ENCODE peak calls at places on chromosome 12, in seven cellular contexts. One of them, this sample, is unnamed.

GRCh38 chr12:132948146-132949066 is 7.7 kb downstream of the ZNF605 start:
- DNase-seq in GM23338: no peak
- DNase-seq in GM04504: no peak
- DNase-seq in heart right ventricle: no peak
- DNase-seq in iPS-NIHi11: no peak
- DNase-seq in GM23248: no peak
- DNase-seq in head of caudate nucleus: no peak
- DNase-seq in this sample: no peak

GRCh38 chr12:93497456-93497855 is 30.1 kb downstream of the MRPL42 start:
- DNase-seq in GM23248: no peak
- DNase-seq in head of caudate nucleus: no peak
- DNase-seq in iPS-NIHi11: no peak
- DNase-seq in heart right ventricle: no peak
- DNase-seq in GM04504: no peak
- DNase-seq in GM23338: no peak
- DNase-seq in this sample: no peak

GRCh38 chr12:8637244-8637643 is 24.6 kb upstream of the AICDA start:
- DNase-seq in GM23338: no peak
- DNase-seq in GM23248: no peak
- DNase-seq in heart right ventricle: no peak
- DNase-seq in GM04504: no peak
- DNase-seq in head of caudate nucleus: no peak
- DNase-seq in iPS-NIHi11: no peak
- DNase-seq in this sample: no peak

GRCh38 chr12:124633954-124634352 is 66.5 kb upstream of the NCOR2 start:
- DNase-seq in GM23248: no peak
- DNase-seq in GM23338: no peak
- DNase-seq in iPS-NIHi11: no peak
- DNase-seq in GM04504: no peak
- DNase-seq in heart right ventricle: no peak
- DNase-seq in head of caudate nucleus: no peak
- DNase-seq in this sample: no peak

GRCh38 chr12:95107362-95107761 is 33.9 kb upstream of the NR2C1 start:
- DNase-seq in GM23338: no peak
- DNase-seq in GM23248: no peak
- DNase-seq in iPS-NIHi11: no peak
- DNase-seq in head of caudate nucleus: no peak
- DNase-seq in GM04504: no peak
- DNase-seq in heart right ventricle: no peak
- DNase-seq in this sample: no peak

GRCh38 chr12:62859203-62859799 is 75.6 kb downstream of the PPM1H start:
- DNase-seq in head of caudate nucleus: no peak
- DNase-seq in GM23248: no peak
- DNase-seq in GM04504: no peak
- DNase-seq in GM23338: no peak
- DNase-seq in iPS-NIHi11: no peak
- DNase-seq in heart right ventricle: no peak
- DNase-seq in this sample: no peak

GRCh38 chr12:47999816-48000215 is 4.5 kb downstream of the COL2A1 start:
- DNase-seq in GM04504: no peak
- DNase-seq in heart right ventricle: no peak
- DNase-seq in GM23248: no peak
- DNase-seq in iPS-NIHi11: no peak
- DNase-seq in head of caudate nucleus: no peak
- DNase-seq in GM23338: no peak
- DNase-seq in this sample: no peak

GRCh38 chr12:91381309-91381804 is 198.7 kb upstream of the DCN start:
- DNase-seq in head of caudate nucleus: peak
- DNase-seq in GM23338: peak
- DNase-seq in GM04504: peak
- DNase-seq in heart right ventricle: peak
- DNase-seq in GM23248: peak
- DNase-seq in iPS-NIHi11: peak
- DNase-seq in this sample: peak

GRCh38 chr12:49637401-49637800 is 14.0 kb downstream of the PRPF40B start:
- DNase-seq in GM23248: no peak
- DNase-seq in GM23338: peak
- DNase-seq in heart right ventricle: no peak
- DNase-seq in GM04504: no peak
- DNase-seq in head of caudate nucleus: peak
- DNase-seq in iPS-NIHi11: peak
- DNase-seq in this sample: no peak

GRCh38 chr12:110436231-110436630 is 13.9 kb downstream of the ARPC3 start:
- DNase-seq in GM23248: peak
- DNase-seq in head of caudate nucleus: no peak
- DNase-seq in iPS-NIHi11: no peak
- DNase-seq in GM04504: no peak
- DNase-seq in GM23338: no peak
- DNase-seq in heart right ventricle: no peak
- DNase-seq in this sample: no peak

GRCh38 chr12:96743606-96744005 is 163.5 kb upstream of the NEDD1 start:
- DNase-seq in heart right ventricle: no peak
- DNase-seq in GM23338: peak
- DNase-seq in iPS-NIHi11: no peak
- DNase-seq in head of caudate nucleus: no peak
- DNase-seq in GM04504: no peak
- DNase-seq in GM23248: peak
- DNase-seq in this sample: no peak

GRCh38 chr12:113152835-113153814 is 3.6 kb downstream of the CFAP73 start:
- DNase-seq in heart right ventricle: peak
- DNase-seq in GM23248: peak
- DNase-seq in head of caudate nucleus: peak
- DNase-seq in GM23338: peak
- DNase-seq in iPS-NIHi11: peak
- DNase-seq in GM04504: peak
- DNase-seq in this sample: no peak

GRCh38 chr12:132138941-132139871 is 4.9 kb downstream of the DDX51 start:
- DNase-seq in GM04504: no peak
- DNase-seq in heart right ventricle: no peak
- DNase-seq in GM23248: no peak
- DNase-seq in GM23338: no peak
- DNase-seq in head of caudate nucleus: no peak
- DNase-seq in iPS-NIHi11: no peak
- DNase-seq in this sample: no peak

This sample was measured in AG04450.